ENCODE peak calls at places on chromosomes 16 and 17, in seven cellular contexts. O is stimulated activated CD4-positive, alpha-beta T cell treated with anti-CD3 and anti-CD28 coated beads, Interleukin-4, amount 100 ng/mL, for 1 hour; R is tibial artery; M is effector CD4-positive, alpha-beta T cell; J is stimulated activated CD8-positive, alpha-beta memory T cell treated with anti-CD3 and anti-CD28 coated beads, Interleukin-12 subunit alpha, Interleukin-12 subunit beta, amount 100 ng/mL, for 4 hours; T is PC-9; K is NCI-H1436. Y is an unnamed sample.

GRCh38 chr17:39754958-39755549 is 17.3 kb downstream of the GRB7 start:
- DNase-seq in M (no peak), R (no peak), O (no peak), K (no peak), T (no peak), J (no peak), Y (no peak)

GRCh38 chr16:66476328-66477027 is 49.4 kb downstream of the BEAN1 start:
- DNase-seq in T (no peak), J (no peak), M (no peak), K (no peak), O (peak; percentile 57), R (no peak), Y (peak; percentile 14)

GRCh38 chr16:66435896-66436295 is 8.8 kb downstream of the BEAN1 start:
- DNase-seq in M (no peak), R (no peak), T (no peak), O (no peak), J (no peak), K (no peak), Y (no peak)

GRCh38 chr17:40606548-40607353 is 40.9 kb downstream of the SMARCE1 start:
- DNase-seq in T (peak; percentile 19), R (no peak), J (no peak), O (no peak), M (no peak), K (no peak), Y (no peak)

GRCh38 chr16:49213594-49213993 is 68.0 kb downstream of the CBLN1 start:
- DNase-seq in M (no peak), T (no peak), R (no peak), K (no peak), J (no peak), O (no peak), Y (no peak)

GRCh38 chr17:62718420-62718819 is 89.7 kb downstream of the MARCHF10 start:
- DNase-seq in J (no peak), M (no peak), O (peak; percentile 18), K (no peak), T (peak; percentile 68), R (no peak), Y (no peak)

GRCh38 chr17:62194401-62194800 is 129.3 kb upstream of the MED13 start:
- DNase-seq in J (no peak), O (no peak), M (no peak), R (no peak), T (no peak), K (no peak), Y (no peak)

GRCh38 chr16:64437706-64438329 is 684.0 kb downstream of the CDH11 start:
- DNase-seq in R (no peak), O (no peak), T (no peak), K (no peak), J (no peak), M (no peak), Y (no peak)

GRCh38 chr17:1492249-1493206 is at the start of gene MYO1C:
- DNase-seq in O (no peak), K (no peak), J (no peak), M (no peak), T (no peak), R (no peak), Y (no peak)

GRCh38 chr17:57899391-57899790 is 49.5 kb upstream of the MRPS23 start:
- DNase-seq in J (no peak), M (no peak), O (no peak), K (no peak), T (no peak), R (no peak), Y (no peak)